ENCODE peak calls at places on chromosomes 3 and 15, in nine cellular contexts. B is foreskin keratinocyte; T is A549; D is mucosa of descending colon; H is CD8-positive, alpha-beta memory T cell; G is heart right ventricle; V is left lung; Y is mammary epithelial cell; S is body of pancreas. O is an unnamed sample.

GRCh38 chr15:64825081-64825430 is 391 bp downstream of the PIF1 start:
- DNase-seq in Y (no peak), D (peak; percentile 27), B (peak; percentile 49), T (no peak), G (no peak), V (no peak), H (no peak), S (no peak), O (no peak)

GRCh38 chr15:99628374-99629001 is 62.7 kb downstream of the MEF2A start:
- DNase-seq in Y (no peak), D (no peak), B (no peak), S (no peak), T (no peak), G (no peak), H (no peak), V (no peak), O (no peak)

GRCh38 chr3:98185180-98185579 is 18.7 kb downstream of the OR5H15 start:
- DNase-seq in V (no peak), D (no peak), H (no peak), B (no peak), T (no peak), G (no peak), S (no peak), Y (no peak), O (no peak)

GRCh38 chr3:113606539-113607218 is 74.3 kb downstream of the SIDT1 start:
- DNase-seq in D (no peak), G (no peak), B (no peak), S (no peak), H (peak; percentile 55), V (no peak), T (no peak), Y (no peak), O (no peak)

GRCh38 chr15:28098766-28099554 is at the start of gene OCA2:
- DNase-seq in G (no peak), V (peak; percentile 55), D (peak; percentile 76), H (peak; percentile 66), S (peak; percentile 41), Y (no peak), B (no peak), T (peak; percentile 40), O (peak; percentile 62)

GRCh38 chr15:64249842-64250575 is 87.2 kb upstream of the PPIB start:
- DNase-seq in V (no peak), Y (peak; percentile 20), H (no peak), S (no peak), D (no peak), B (peak; percentile 36), G (no peak), T (no peak), O (no peak)

GRCh38 chr15:94791008-94791407 is 559.6 kb downstream of the MCTP2 start:
- DNase-seq in H (no peak), Y (peak; percentile 63), D (no peak), T (no peak), B (peak; percentile 79), V (no peak), G (no peak), S (no peak), O (no peak)

GRCh38 chr3:125593991-125594574 is 1.2 kb downstream of the OSBPL11 start:
- DNase-seq in T (no peak), H (no peak), V (no peak), Y (no peak), D (no peak), S (no peak), B (peak; percentile 23), G (no peak), O (no peak)

GRCh38 chr3:195884691-195885035 is 23.7 kb downstream of the TNK2 start:
- DNase-seq in V (no peak), T (no peak), G (no peak), B (no peak), Y (no peak), S (no peak), D (no peak), H (no peak), O (no peak)

GRCh38 chr3:58800940-58801339 is 134.4 kb upstream of the FAM3D start:
- DNase-seq in H (no peak), V (no peak), Y (no peak), B (no peak), T (no peak), G (no peak), S (no peak), D (no peak), O (no peak)

GRCh38 chr15:99954361-99955180 is 221.3 kb upstream of the LYSMD4 start:
- DNase-seq in B (no peak), D (no peak), G (no peak), H (no peak), S (no peak), Y (no peak), V (peak; percentile 26), T (no peak), O (no peak)

GRCh38 chr3:122689587-122689986 is 8.9 kb downstream of the PARP14 start:
- DNase-seq in Y (no peak), H (no peak), G (no peak), S (no peak), D (no peak), V (no peak), B (no peak), T (no peak), O (no peak)

GRCh38 chr3:158368271-158368670 is 202.7 kb upstream of the MLF1 start:
- DNase-seq in S (no peak), H (no peak), Y (no peak), G (no peak), D (no peak), V (no peak), B (no peak), T (no peak), O (no peak)

GRCh38 chr3:132285620-132285945 is 31.6 kb upstream of the ACP3 start:
- DNase-seq in D (no peak), B (no peak), Y (no peak), G (no peak), H (no peak), S (no peak), T (no peak), V (no peak), O (no peak)

GRCh38 chr15:49412821-49413220 is 10.2 kb upstream of the FGF7 start:
- DNase-seq in V (no peak), G (no peak), T (no peak), Y (no peak), S (no peak), D (no peak), H (no peak), B (no peak), O (no peak)

GRCh38 chr15:90560229-90560771 is 30.6 kb downstream of the CRTC3 start:
- DNase-seq in V (no peak), Y (peak; percentile 57), G (peak; percentile 72), D (peak; percentile 40), S (peak; percentile 54), T (no peak), B (peak; percentile 79), H (no peak), O (no peak)

DNA sequence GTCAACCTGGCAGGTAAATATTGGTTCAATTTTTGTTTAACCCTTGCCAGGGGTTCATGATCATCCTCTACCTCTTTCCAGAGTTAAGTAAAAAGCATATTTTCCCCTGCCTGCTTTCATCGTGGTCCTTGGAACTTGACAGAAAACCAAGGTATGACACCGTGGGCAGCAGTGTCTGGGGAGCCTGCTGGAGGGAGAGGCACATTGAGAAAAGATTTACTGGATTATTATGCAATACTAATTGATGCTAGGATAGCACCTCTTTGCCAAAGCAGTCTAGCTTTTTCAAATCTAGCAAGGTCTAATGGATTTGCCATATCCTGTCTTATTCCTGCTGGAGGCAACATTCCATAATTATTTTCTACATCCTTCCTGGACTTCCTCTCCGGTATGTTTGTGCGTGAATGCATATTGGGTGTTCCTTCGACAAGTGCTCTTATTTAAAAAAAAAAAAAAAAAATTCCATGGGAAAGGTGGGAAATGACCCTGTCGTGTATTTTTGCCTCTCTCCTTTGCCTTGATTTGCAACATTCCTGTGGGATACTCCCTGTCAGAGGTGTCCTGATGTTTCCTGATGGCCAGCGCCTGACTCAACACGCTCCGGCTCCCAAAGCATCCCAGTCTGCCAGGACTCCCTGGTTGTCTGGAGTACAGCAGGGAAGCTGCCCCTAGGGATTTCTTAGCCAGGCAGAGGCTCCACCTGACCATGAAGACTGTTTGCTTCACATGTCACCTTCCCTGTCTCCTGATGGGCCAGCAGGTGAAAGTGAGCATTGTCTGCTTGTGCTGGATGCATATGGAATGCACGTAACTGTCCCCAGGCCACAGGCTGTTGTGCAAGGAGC is 6.3 kb downstream of the BHLHE40 start:
- DNase-seq in Y (peak; percentile 92), S (peak; percentile 50), T (peak; percentile 60), H (no peak), B (peak; percentile 91), V (no peak), D (no peak), G (peak; percentile 69), O (no peak)
- H3K4me1 ChIP-seq in Y (peaks cover 49% of the 10 kb centered on the region), S (peaks cover 73% of the 10 kb centered on the region), T (peaks cover 58% of the 10 kb centered on the region), H (peaks cover 58% of the 10 kb centered on the region), B (peaks cover 17% of the 10 kb centered on the region), V (peaks cover 38% of the 10 kb centered on the region), D (peaks cover 35% of the 10 kb centered on the region), G (peaks cover 73% of the 10 kb centered on the region), O (peaks cover 57% of the 10 kb centered on the region)

GRCh38 chr3:95721938-95722337 is 1092.5 kb upstream of the EPHA6 start:
- DNase-seq in V (no peak), S (no peak), H (no peak), T (no peak), B (peak; percentile 45), D (no peak), G (no peak), Y (no peak), O (no peak)
- H3K4me1 ChIP-seq in V (no peaks in the 10 kb centered on the region), S (no peaks in the 10 kb centered on the region), H (no peaks in the 10 kb centered on the region), T (no peaks in the 10 kb centered on the region), B (no peaks in the 10 kb centered on the region), D (no peaks in the 10 kb centered on the region), G (no peaks in the 10 kb centered on the region), Y (no peaks in the 10 kb centered on the region), O (no peaks in the 10 kb centered on the region)

GRCh38 chr3:182323898-182324297 is 469.4 kb upstream of the ATP11B start:
- DNase-seq in V (no peak), T (no peak), H (no peak), B (peak; percentile 20), S (no peak), G (no peak), Y (peak; percentile 19), D (no peak), O (no peak)
- H3K4me1 ChIP-seq in V (no peaks in the 10 kb centered on the region), T (no peaks in the 10 kb centered on the region), H (no peaks in the 10 kb centered on the region), B (no peaks in the 10 kb centered on the region), S (no peaks in the 10 kb centered on the region), G (no peaks in the 10 kb centered on the region), Y (peaks cover 8% of the 10 kb centered on the region), D (no peaks in the 10 kb centered on the region), O (no peaks in the 10 kb centered on the region)

DNA sequence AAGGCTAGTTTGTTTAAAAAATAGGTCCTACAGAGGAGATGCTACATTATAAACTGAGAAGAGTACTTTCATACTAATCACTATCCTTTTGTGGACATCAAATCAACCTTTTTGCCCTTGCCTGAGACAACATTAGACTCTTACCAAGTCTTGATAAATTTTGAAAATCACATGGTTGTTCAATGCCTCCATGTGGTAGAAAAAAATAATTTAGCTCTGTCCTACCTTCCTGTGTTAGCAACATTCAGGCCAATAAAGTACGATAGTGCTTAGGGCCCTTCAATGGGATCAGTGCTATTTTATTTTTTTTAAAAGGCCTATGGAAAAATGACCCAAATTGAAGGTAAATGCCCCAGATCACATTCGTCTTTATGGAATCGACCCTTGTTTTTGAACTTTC is 5.0 kb upstream of the UBE2E1 start:
- DNase-seq in B (no peak), S (no peak), G (no peak), V (no peak), D (no peak), T (no peak), H (no peak), Y (no peak), O (no peak)
- H3K4me1 ChIP-seq in B (no peaks in the 10 kb centered on the region), S (no peaks in the 10 kb centered on the region), G (no peaks in the 10 kb centered on the region), V (no peaks in the 10 kb centered on the region), D (peaks cover 10% of the 10 kb centered on the region), T (peaks cover 8% of the 10 kb centered on the region), H (no peaks in the 10 kb centered on the region), Y (no peaks in the 10 kb centered on the region), O (no peaks in the 10 kb centered on the region)

O was measured in effector memory CD4-positive, alpha-beta T cell.